ENCODE peak calls at places on chromosomes 16 and 17, in ten cellular contexts. J, A, Q, M, R, T, Z, V, P and B are unnamed samples.
A peak's percentile ranks its signal among the peaks of the same experiment; 100 is the strongest.

GRCh38 chr16:20799599-20799998 is 6.7 kb downstream of the ERI2 start:
- DNase-seq in M (peak; percentile 57), R (no peak), P (no peak), Q (no peak), T (peak; percentile 67), A (no peak), J (no peak), Z (no peak), V (no peak), B (no peak)

GRCh38 chr17:61722398-61722797 is 131.4 kb upstream of the NACA2 start:
- DNase-seq in J (no peak), P (no peak), R (no peak), V (no peak), Q (no peak), M (no peak), Z (no peak), A (no peak), T (no peak), B (no peak)

GRCh38 chr16:88558457-88559442 is 11.5 kb upstream of the ZC3H18 start:
- DNase-seq in J (peak; percentile 23), Q (no peak), P (peak; percentile 90), A (no peak), R (no peak), T (peak; percentile 66), M (peak; percentile 87), V (no peak), Z (no peak), B (peak; percentile 61)

GRCh38 chr17:57356722-57357391 is 100.5 kb downstream of the MSI2 start:
- DNase-seq in R (no peak), T (no peak), P (no peak), J (no peak), A (no peak), Q (no peak), M (no peak), Z (no peak), V (no peak), B (no peak)

GRCh38 chr16:88685156-88686061 is 898 bp downstream of the SNAI3 start:
- DNase-seq in R (no peak), Z (no peak), T (no peak), A (no peak), Q (no peak), M (peak; percentile 17), V (peak; percentile 72), J (peak; percentile 82), P (no peak), B (no peak)

GRCh38 chr17:61463068-61463980 is 11.1 kb downstream of the TBX4 start:
- DNase-seq in Q (no peak), P (peak; percentile 30), M (peak; percentile 18), J (no peak), T (no peak), A (no peak), R (no peak), V (no peak), Z (no peak), B (no peak)

GRCh38 chr16:57190136-57190535 is 4.0 kb downstream of the RSPRY1 start:
- DNase-seq in T (no peak), A (no peak), M (no peak), Q (no peak), P (no peak), J (no peak), Z (no peak), R (no peak), V (no peak), B (no peak)

GRCh38 chr17:8964801-8965393 is 610 bp downstream of the PIK3R5 start:
- DNase-seq in R (no peak), A (no peak), M (no peak), P (peak; percentile 62), J (peak; percentile 61), Z (no peak), Q (no peak), T (no peak), V (peak; percentile 48), B (no peak)

GRCh38 chr16:78563905-78564304 is 464.5 kb downstream of the WWOX start:
- DNase-seq in V (no peak), Q (no peak), T (peak; percentile 89), Z (no peak), M (no peak), A (no peak), P (no peak), J (no peak), R (no peak), B (peak; percentile 94)

GRCh38 chr16:86517652-86518258 is 7.4 kb downstream of the FOXF1 start:
- DNase-seq in V (peak; percentile 50), Z (no peak), M (peak; percentile 66), A (no peak), P (peak; percentile 76), R (no peak), T (no peak), J (peak; percentile 56), Q (no peak), B (no peak)

GRCh38 chr17:29573871-29574731 is 5.6 kb downstream of the TP53I13 start:
- DNase-seq in V (no peak), P (no peak), R (no peak), Z (no peak), A (peak; percentile 49), T (no peak), M (no peak), Q (no peak), J (no peak), B (no peak)

GRCh38 chr17:54901230-54901847 is 687 bp downstream of the TOM1L1 start:
- DNase-seq in P (no peak), Z (no peak), A (peak; percentile 77), J (no peak), T (peak; percentile 67), Q (no peak), R (no peak), V (no peak), M (peak; percentile 27), B (peak; percentile 82)

GRCh38 chr16:17448640-17449638 is 21.8 kb downstream of the XYLT1 start:
- DNase-seq in T (no peak), Z (no peak), M (no peak), R (peak; percentile 1), A (no peak), V (peak; percentile 41), P (peak; percentile 77), J (peak; percentile 65), Q (no peak), B (no peak)

GRCh38 chr16:67185003-67185865 is 1.5 kb upstream of the MATCAP1 start:
- DNase-seq in A (peak; percentile 91), M (peak; percentile 89), T (peak; percentile 32), J (peak; percentile 91), P (peak; percentile 95), V (peak; percentile 85), Z (peak; percentile 76), R (peak; percentile 65), Q (peak; percentile 62), B (peak; percentile 70)

GRCh38 chr17:48569676-48570324 is 8.3 kb downstream of the HOXB4 start:
- DNase-seq in P (no peak), T (no peak), M (no peak), R (no peak), Z (no peak), A (no peak), Q (no peak), V (no peak), J (no peak), B (no peak)

GRCh38 chr17:50056961-50057330 is 1.0 kb downstream of the ITGA3 start:
- DNase-seq in M (no peak), J (no peak), R (no peak), V (no peak), Q (no peak), A (no peak), P (no peak), T (peak; percentile 68), Z (no peak), B (no peak)

GRCh38 chr16:53892155-53892554 is 188.2 kb downstream of the FTO start:
- DNase-seq in M (peak; percentile 53), T (peak; percentile 64), J (peak; percentile 63), A (no peak), V (peak; percentile 28), R (no peak), Q (no peak), P (no peak), Z (peak; percentile 2), B (no peak)

GRCh38 chr17:32445976-32446375 is 1.7 kb downstream of the PSMD11 start:
- DNase-seq in M (no peak), P (no peak), V (no peak), Z (no peak), A (no peak), T (no peak), J (no peak), Q (no peak), R (no peak), B (no peak)

GRCh38 chr17:49523706-49524472 is 28.8 kb downstream of the NGFR start:
- DNase-seq in Q (no peak), M (no peak), T (no peak), J (peak; percentile 77), A (peak; percentile 98), R (no peak), P (no peak), V (peak; percentile 54), Z (no peak), B (peak; percentile 82)

GRCh38 chr17:56975656-56976055 is 2.3 kb upstream of the SCPEP1 start:
- DNase-seq in Q (no peak), V (no peak), M (no peak), J (no peak), Z (no peak), R (no peak), T (no peak), P (no peak), A (no peak), B (no peak)

GRCh38 chr16:75004460-75004859 is 5.6 kb downstream of the ZNRF1 start:
- DNase-seq in R (no peak), Z (no peak), A (no peak), Q (no peak), T (no peak), P (no peak), V (no peak), M (no peak), J (no peak), B (no peak)

GRCh38 chr16:2857451-2858244 is at the start of gene PRSS22:
- DNase-seq in J (peak; percentile 21), Z (no peak), Q (no peak), M (no peak), R (no peak), A (peak; percentile 74), P (no peak), T (peak; percentile 15), V (no peak), B (no peak)

GRCh38 chr17:39177256-39177655 is 11.3 kb upstream of the ARL5C start:
- DNase-seq in T (no peak), V (no peak), P (no peak), M (peak; percentile 63), R (no peak), A (no peak), Q (no peak), Z (no peak), J (no peak), B (no peak)

GRCh38 chr17:73972901-73973300 is 230.6 kb upstream of the RPL38 start:
- DNase-seq in Z (no peak), M (no peak), V (no peak), R (no peak), T (no peak), P (no peak), A (no peak), J (no peak), Q (no peak), B (no peak)

GRCh38 chr17:57946798-57947358 is 8.3 kb downstream of the CUEDC1 start:
- DNase-seq in T (peak; percentile 92), Q (no peak), V (peak; percentile 47), J (peak; percentile 56), P (peak; percentile 63), A (no peak), R (no peak), Z (no peak), M (peak; percentile 63), B (peak; percentile 63)

GRCh38 chr17:21066394-21066793 is 23.6 kb upstream of the USP22 start:
- DNase-seq in T (no peak), A (no peak), V (no peak), P (no peak), Q (no peak), M (no peak), J (no peak), R (no peak), Z (no peak), B (no peak)

GRCh38 chr16:67169642-67170167 is 633 bp upstream of the NOL3 start:
- DNase-seq in Q (no peak), M (peak; percentile 89), Z (no peak), R (no peak), T (peak; percentile 19), V (peak; percentile 56), P (peak; percentile 73), J (peak; percentile 53), A (no peak), B (peak; percentile 20)

GRCh38 chr17:61393550-61393903 is 6.1 kb upstream of the TBX2 start:
- DNase-seq in V (no peak), M (peak; percentile 57), Z (no peak), A (no peak), Q (no peak), R (no peak), P (no peak), J (no peak), T (no peak), B (no peak)